ENCODE peak calls at places on chromosome 3, in ten cellular contexts. J is neuronal stem cell; M is astrocyte of the spinal cord; U is fibroblast of lung; X is dorsolateral prefrontal cortex; I is Peyer's patch; W is right cardiac atrium; Q is skeletal muscle cell; D is cardiac fibroblast; Y is CD4-positive, alpha-beta memory T cell. B is an unnamed sample.

GRCh38 chr3:187935623-187936156 is 190.4 kb upstream of the BCL6 start:
- DNase-seq in J (no peak), M (no peak), U (no peak), X (no peak), I (peak; percentile 76), W (peak; percentile 53), Q (no peak), D (no peak), Y (peak; percentile 16), B (no peak)

GRCh38 chr3:124115279-124115678 is 123.4 kb upstream of the ROPN1 start:
- DNase-seq in J (no peak), M (no peak), U (no peak), X (no peak), I (no peak), W (no peak), Q (no peak), D (no peak), Y (no peak), B (no peak)

GRCh38 chr3:153313307-153313945 is 151.4 kb downstream of the RAP2B start:
- DNase-seq in J (no peak), M (peak; percentile 34), U (peak; percentile 21), X (no peak), I (no peak), W (no peak), Q (no peak), D (no peak), Y (no peak), B (no peak)

GRCh38 chr3:162217603-162218002 is 721.0 kb downstream of the OTOL1 start:
- DNase-seq in J (no peak), M (peak; percentile 23), U (peak; percentile 70), X (no peak), I (no peak), W (no peak), Q (no peak), D (no peak), Y (no peak), B (no peak)

GRCh38 chr3:3851621-3852323 is 52.5 kb downstream of the LRRN1 start:
- DNase-seq in J (no peak), M (no peak), U (no peak), X (no peak), I (no peak), W (no peak), Q (no peak), D (no peak), Y (no peak), B (no peak)

GRCh38 chr3:44954962-44955361 is 21.0 kb downstream of the ZDHHC3 start:
- DNase-seq in J (no peak), M (peak; percentile 32), U (peak; percentile 61), X (no peak), I (no peak), W (no peak), Q (no peak), D (peak; percentile 59), Y (no peak), B (no peak)

GRCh38 chr3:49872801-49873281 is 3.1 kb upstream of the CAMKV start:
- DNase-seq in J (no peak), M (no peak), U (no peak), X (no peak), I (no peak), W (no peak), Q (no peak), D (no peak), Y (peak; percentile 34), B (peak; percentile 29)

GRCh38 chr3:54932606-54933005 is 4.7 kb upstream of the LRTM1 start:
- DNase-seq in J (no peak), M (no peak), U (no peak), X (peak; percentile 51), I (no peak), W (peak; percentile 54), Q (no peak), D (no peak), Y (no peak), B (no peak)

GRCh38 chr3:33547101-33547500 is 106.9 kb upstream of the UBP1 start:
- DNase-seq in J (no peak), M (no peak), U (no peak), X (no peak), I (no peak), W (no peak), Q (no peak), D (no peak), Y (no peak), B (no peak)

GRCh38 chr3:174358252-174358651 is 500.9 kb upstream of the NAALADL2 start:
- DNase-seq in J (no peak), M (no peak), U (peak; percentile 16), X (no peak), I (no peak), W (no peak), Q (no peak), D (no peak), Y (no peak), B (no peak)

GRCh38 chr3:52834871-52835501 is at the start of gene MUSTN1:
- DNase-seq in J (peak; percentile 57), M (peak; percentile 22), U (peak; percentile 40), X (no peak), I (no peak), W (no peak), Q (peak; percentile 19), D (no peak), Y (no peak), B (no peak)

GRCh38 chr3:99929409-99930139 is 111.9 kb downstream of the CMSS1 start:
- DNase-seq in J (no peak), M (peak; percentile 80), U (peak; percentile 53), X (peak; percentile 53), I (no peak), W (peak; percentile 54), Q (peak; percentile 86), D (peak; percentile 77), Y (no peak), B (no peak)
- H3K4me3 ChIP-seq in J (no peak overlapping the region), M (no peak overlapping the region), U (no peak overlapping the region), X (no peak overlapping the region), I (no peak overlapping the region), W (no peak overlapping the region), Q (no peak overlapping the region), D (no peak overlapping the region), Y (no peak overlapping the region), B (no peak overlapping the region)

GRCh38 chr3:186362988-186363387 is 954 bp upstream of the DGKG start:
- DNase-seq in J (no peak), M (no peak), U (no peak), X (no peak), I (no peak), W (no peak), Q (no peak), D (no peak), Y (no peak), B (no peak)

GRCh38 chr3:186360779-186361178 is 1.3 kb downstream of the DGKG start:
- DNase-seq in J (peak; percentile 24), M (no peak), U (no peak), X (peak; percentile 32), I (no peak), W (peak; percentile 63), Q (no peak), D (no peak), Y (no peak), B (no peak)

GRCh38 chr3:186361612-186362408 is at the start of gene DGKG:
- DNase-seq in J (peak; percentile 33), M (no peak), U (no peak), X (peak; percentile 68), I (peak; percentile 65), W (peak; percentile 81), Q (no peak), D (no peak), Y (no peak), B (no peak)

GRCh38 chr3:186361246-186361611 is 805 bp downstream of the DGKG start:
- DNase-seq in J (peak; percentile 15), M (no peak), U (no peak), X (no peak), I (no peak), W (no peak), Q (no peak), D (no peak), Y (no peak), B (no peak)

DNA sequence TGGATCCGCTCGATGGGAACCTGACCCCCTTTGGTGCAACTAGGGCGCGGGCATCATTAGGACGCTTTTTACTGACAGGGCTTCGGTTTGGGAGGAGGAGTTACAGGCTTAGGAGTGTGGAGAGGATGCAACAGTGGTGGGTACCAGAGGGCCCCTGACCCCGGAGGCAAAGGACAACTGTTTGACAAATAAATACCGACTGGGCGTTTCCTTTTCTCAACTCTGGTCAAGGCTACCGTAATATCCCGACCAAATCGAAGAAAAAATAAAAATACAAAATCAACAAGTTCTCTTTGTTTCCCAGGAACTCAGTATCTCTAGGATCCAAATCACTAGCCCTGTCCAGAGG is 349 bp upstream of the DGKG start:
- DNase-seq in J (no peak), M (no peak), U (no peak), X (no peak), I (no peak), W (no peak), Q (no peak), D (no peak), Y (no peak), B (no peak)
- H3K4me3 ChIP-seq in J (peak overlapping the region; percentile 77), M (peak overlapping the region; percentile 20), U (peak overlapping the region; percentile 40), X (peak overlapping the region; percentile 74), I (peak overlapping the region; percentile 38), W (peak overlapping the region; percentile 47), Q (peak overlapping the region; percentile 32), D (peak overlapping the region; percentile 42), Y (no peak overlapping the region), B (no peak overlapping the region)

GRCh38 chr3:12809435-12809834 is 13.0 kb downstream of the CAND2 start:
- DNase-seq in J (no peak), M (no peak), U (no peak), X (no peak), I (no peak), W (no peak), Q (no peak), D (no peak), Y (no peak), B (no peak)
- H3K4me3 ChIP-seq in J (no peak overlapping the region), M (peak overlapping the region; percentile 45), U (peak overlapping the region; percentile 64), X (peak overlapping the region; percentile 59), I (peak overlapping the region; percentile 59), W (no peak overlapping the region), Q (peak overlapping the region; percentile 54), D (no peak overlapping the region), Y (peak overlapping the region; percentile 51), B (no peak overlapping the region)

GRCh38 chr3:71684046-71684730 is 41.0 kb downstream of the EIF4E3 start:
- DNase-seq in J (no peak), M (no peak), U (no peak), X (no peak), I (no peak), W (no peak), Q (no peak), D (no peak), Y (no peak), B (no peak)

GRCh38 chr3:71681224-71681668 is 44.0 kb downstream of the EIF4E3 start:
- DNase-seq in J (peak; percentile 36), M (peak; percentile 74), U (peak; percentile 85), X (peak; percentile 74), I (no peak), W (peak; percentile 79), Q (peak; percentile 55), D (peak; percentile 83), Y (no peak), B (peak; percentile 83)

GRCh38 chr3:71685686-71686085 is 39.5 kb downstream of the EIF4E3 start:
- DNase-seq in J (no peak), M (no peak), U (no peak), X (no peak), I (no peak), W (no peak), Q (no peak), D (no peak), Y (no peak), B (peak; percentile 57)

GRCh38 chr3:71684752-71685151 is 40.5 kb downstream of the EIF4E3 start:
- DNase-seq in J (no peak), M (peak; percentile 78), U (peak; percentile 88), X (peak; percentile 37), I (no peak), W (no peak), Q (no peak), D (peak; percentile 71), Y (no peak), B (no peak)

GRCh38 chr3:71680588-71680987 is 44.6 kb downstream of the EIF4E3 start:
- DNase-seq in J (no peak), M (peak; percentile 54), U (peak; percentile 80), X (no peak), I (no peak), W (no peak), Q (no peak), D (peak; percentile 74), Y (no peak), B (no peak)
- H3K4me3 ChIP-seq in J (no peak overlapping the region), M (no peak overlapping the region), U (peak overlapping the region; percentile 38), X (no peak overlapping the region), I (no peak overlapping the region), W (no peak overlapping the region), Q (no peak overlapping the region), D (no peak overlapping the region), Y (no peak overlapping the region), B (no peak overlapping the region)